ENCODE peak calls at places on chromosomes 3 and 15, in nine cellular contexts. M is left cardiac atrium; T is NCI-H187 treated with DMSO at 0.1 percent for 48 hours; U is stimulated activated naive B cell treated with anti-CD40 and anti-IgM and Interleukin-4, amounts not matched to agents 10 μg/mL and 1 μg/mL and 100 μg/mL, for 72 hours; N is activated T-helper 1 cell treated with anti-CD3 and anti-CD28 coated beads, Interleukin-12 subunit alpha, Interleukin-12 subunit beta, Interleukin-2, Interleukin-4 antibody, amounts not matched to agents 30 ng/mL and 10 ng/mL and 1 ng/mL, durations not matched to agents 14 hours and 24 hours and 36 hours; P is T-cell; I is AG08396; L is T-helper 22 cell; C is fibroblast of pulmonary artery. Y is an unnamed sample.

GRCh38 chr3:178546079-178546478 is 9.8 kb downstream of the KCNMB2 start:
- DNase-seq in L (no peak), T (no peak), U (no peak), M (no peak), P (no peak), N (no peak), I (no peak), C (no peak), Y (no peak)

GRCh38 chr3:135752851-135753250 is 212.7 kb upstream of the PPP2R3A start:
- DNase-seq in C (no peak), L (no peak), I (no peak), M (no peak), U (no peak), N (no peak), P (no peak), T (no peak), Y (no peak)

GRCh38 chr3:186150234-186150830 is 41.4 kb upstream of the ETV5 start:
- DNase-seq in T (no peak), U (no peak), I (no peak), L (no peak), M (no peak), P (no peak), N (no peak), C (no peak), Y (no peak)

GRCh38 chr3:16741103-16741758 is 136.0 kb upstream of the DAZL start:
- DNase-seq in I (peak), T (no peak), P (no peak), C (peak), M (no peak), N (no peak), U (no peak), L (no peak), Y (no peak)

GRCh38 chr3:148861277-148861869 is 3.7 kb upstream of the CPA3 start:
- DNase-seq in I (peak), L (no peak), C (peak), U (no peak), N (no peak), M (no peak), T (no peak), P (no peak), Y (no peak)

GRCh38 chr3:69384379-69384778 is 1.5 kb downstream of the FRMD4B start:
- DNase-seq in U (no peak), M (no peak), I (no peak), P (no peak), T (no peak), C (peak), L (no peak), N (no peak), Y (no peak)

GRCh38 chr15:48861813-48862431 is 16.0 kb upstream of the EID1 start:
- DNase-seq in U (no peak), N (peak), P (peak), L (peak), M (no peak), I (peak), C (peak), T (no peak), Y (no peak)

GRCh38 chr15:39286706-39287105 is 294.2 kb upstream of the THBS1 start:
- DNase-seq in C (no peak), P (no peak), M (no peak), I (no peak), T (no peak), U (no peak), L (no peak), N (no peak), Y (no peak)

GRCh38 chr15:38461089-38461833 is 7.3 kb downstream of the FAM98B start:
- DNase-seq in N (no peak), L (no peak), M (no peak), T (no peak), C (peak), P (no peak), I (peak), U (no peak), Y (no peak)

GRCh38 chr15:34304613-34305012 is 33.0 kb downstream of the SLC12A6 start:
- DNase-seq in L (no peak), N (no peak), T (no peak), P (no peak), I (peak), C (peak), M (no peak), U (no peak), Y (no peak)

GRCh38 chr15:74783072-74783807 is 1.4 kb downstream of the CSK start:
- DNase-seq in T (no peak), M (peak), P (no peak), N (no peak), U (no peak), L (no peak), C (peak), I (peak), Y (no peak)

GRCh38 chr15:77716632-77717343 is 84.1 kb upstream of the LINGO1 start:
- DNase-seq in C (no peak), N (no peak), I (no peak), M (no peak), T (no peak), P (no peak), L (no peak), U (no peak), Y (no peak)

GRCh38 chr3:29313074-29313473 is 32.2 kb downstream of the RBMS3 start:
- DNase-seq in P (no peak), I (no peak), L (no peak), N (no peak), U (no peak), T (no peak), M (no peak), C (peak), Y (no peak)

GRCh38 chr3:178518660-178519396 is 17.4 kb upstream of the KCNMB2 start:
- DNase-seq in T (no peak), L (no peak), U (no peak), M (peak), P (no peak), N (no peak), I (no peak), C (no peak), Y (no peak)

GRCh38 chr3:186651678-186652215 is 11.5 kb downstream of the FETUB start:
- DNase-seq in T (no peak), I (no peak), L (no peak), N (no peak), C (no peak), P (no peak), U (no peak), M (no peak), Y (no peak)

GRCh38 chr3:6771171-6771570 is 89.7 kb upstream of the GRM7 start:
- DNase-seq in U (no peak), I (no peak), P (no peak), T (no peak), N (no peak), L (no peak), C (no peak), M (no peak), Y (no peak)

GRCh38 chr3:42214565-42215283 is 51.3 kb downstream of the CCK start:
- DNase-seq in N (no peak), M (no peak), L (no peak), U (no peak), C (peak), T (no peak), I (peak), P (no peak), Y (no peak)

GRCh38 chr3:171185359-171185758 is 158.8 kb upstream of the SLC2A2 start:
- DNase-seq in I (no peak), M (no peak), U (no peak), C (no peak), L (no peak), P (no peak), N (no peak), T (no peak), Y (no peak)

GRCh38 chr3:118970819-118971218 is 63.8 kb downstream of the IGSF11 start:
- DNase-seq in L (no peak), C (no peak), U (no peak), I (no peak), P (no peak), N (no peak), M (peak), T (no peak), Y (no peak)

GRCh38 chr3:21185816-21186314 is 565.1 kb downstream of the ZNF385D start:
- DNase-seq in U (no peak), C (no peak), N (no peak), I (no peak), P (no peak), T (no peak), L (no peak), M (no peak), Y (no peak)

GRCh38 chr3:120182613-120183524 is 88.6 kb upstream of the GSK3B start:
- DNase-seq in I (peak), P (no peak), T (no peak), N (no peak), L (no peak), C (peak), M (no peak), U (no peak), Y (no peak)

GRCh38 chr3:150314248-150315027 is 93.7 kb upstream of the TSC22D2 start:
- DNase-seq in P (no peak), I (no peak), L (no peak), C (no peak), T (no peak), N (no peak), U (no peak), M (no peak), Y (no peak)

GRCh38 chr3:197907196-197907595 is 42.8 kb upstream of the RPL35A start:
- DNase-seq in C (no peak), L (no peak), N (no peak), I (no peak), U (no peak), T (no peak), P (no peak), M (no peak), Y (no peak)

GRCh38 chr15:96125681-96126080 is 204.8 kb upstream of the NR2F2 start:
- DNase-seq in N (no peak), T (no peak), M (no peak), L (no peak), P (no peak), U (no peak), C (peak), I (no peak), Y (no peak)

GRCh38 chr3:14716593-14716992 is 41.7 kb downstream of the C3orf20 start:
- DNase-seq in C (no peak), T (no peak), P (no peak), M (no peak), U (no peak), L (no peak), N (no peak), I (peak), Y (no peak)